ENCODE peak calls at places on chromosome 6, in eight cellular contexts. W, H, V, R, N, U, C and Z are unnamed samples.

GRCh38 chr6:19866900-19867627 is 29.9 kb downstream of the ID4 start:
- DNase-seq in W (no peak), H (no peak), V (no peak), R (no peak), N (peak), U (no peak), C (no peak), Z (peak)

GRCh38 chr6:51644426-51644825 is 443.0 kb downstream of the PKHD1 start:
- DNase-seq in W (no peak), H (no peak), V (no peak), R (no peak), N (no peak), U (no peak), C (no peak), Z (peak)

GRCh38 chr6:134391221-134391620 is 73.3 kb upstream of the SGK1 start:
- DNase-seq in W (no peak), H (no peak), V (no peak), R (no peak), N (no peak), U (no peak), C (no peak), Z (no peak)

GRCh38 chr6:136103763-136104311 is 146.3 kb downstream of the MTFR2 start:
- DNase-seq in W (no peak), H (peak), V (no peak), R (no peak), N (peak), U (no peak), C (peak), Z (no peak)

GRCh38 chr6:2876210-2877056 is 26.7 kb downstream of the SERPINB9 start:
- DNase-seq in W (no peak), H (peak), V (peak), R (no peak), N (peak), U (no peak), C (peak), Z (peak)

GRCh38 chr6:111972714-111973678 is 80.9 kb upstream of the CCN6 start:
- DNase-seq in W (peak), H (peak), V (no peak), R (peak), N (peak), U (peak), C (peak), Z (peak)

GRCh38 chr6:147806697-147807096 is 298.2 kb downstream of the SAMD5 start:
- DNase-seq in W (no peak), H (no peak), V (no peak), R (no peak), N (no peak), U (no peak), C (no peak), Z (no peak)

GRCh38 chr6:128275681-128276080 is 244.7 kb downstream of the PTPRK start:
- DNase-seq in W (no peak), H (no peak), V (no peak), R (no peak), N (peak), U (no peak), C (no peak), Z (peak)

GRCh38 chr6:168514216-168514615 is 73.2 kb downstream of the SMOC2 start:
- DNase-seq in W (no peak), H (peak), V (no peak), R (no peak), N (peak), U (no peak), C (peak), Z (peak)

GRCh38 chr6:56241106-56241812 is 6.1 kb downstream of the COL21A1 start:
- DNase-seq in W (no peak), H (no peak), V (no peak), R (no peak), N (no peak), U (no peak), C (no peak), Z (no peak)

GRCh38 chr6:6390849-6391602 is 70.6 kb upstream of the F13A1 start:
- DNase-seq in W (no peak), H (no peak), V (no peak), R (no peak), N (no peak), U (no peak), C (no peak), Z (no peak)

GRCh38 chr6:53089948-53090347 is 24.7 kb downstream of the FBXO9 start:
- DNase-seq in W (no peak), H (no peak), V (no peak), R (no peak), N (no peak), U (no peak), C (no peak), Z (no peak)

GRCh38 chr6:41271901-41272395 is 14.5 kb downstream of the TREM1 start:
- DNase-seq in W (no peak), H (peak), V (no peak), R (no peak), N (no peak), U (no peak), C (peak), Z (no peak)

GRCh38 chr6:149855040-149855654 is 9.0 kb downstream of the LRP11 start:
- DNase-seq in W (no peak), H (no peak), V (no peak), R (no peak), N (peak), U (no peak), C (no peak), Z (peak)

GRCh38 chr6:31074406-31074805 is 38.0 kb downstream of the C6orf15 start:
- DNase-seq in W (no peak), H (no peak), V (no peak), R (no peak), N (no peak), U (no peak), C (no peak), Z (no peak)

GRCh38 chr6:151149788-151150187 is 90.0 kb upstream of the AKAP12 start:
- DNase-seq in W (no peak), H (no peak), V (no peak), R (no peak), N (no peak), U (no peak), C (no peak), Z (no peak)

GRCh38 chr6:131923356-131923755 is 27.8 kb downstream of the CCN2 start:
- DNase-seq in W (no peak), H (no peak), V (peak), R (no peak), N (peak), U (no peak), C (peak), Z (peak)

GRCh38 chr6:13531956-13532355 is 42.4 kb upstream of the SIRT5 start:
- DNase-seq in W (no peak), H (no peak), V (no peak), R (no peak), N (no peak), U (no peak), C (no peak), Z (no peak)

GRCh38 chr6:138004423-138005287 is 102.6 kb downstream of the PERP start:
- DNase-seq in W (no peak), H (no peak), V (peak), R (no peak), N (peak), U (no peak), C (no peak), Z (peak)

GRCh38 chr6:113352029-113352801 is 504.9 kb upstream of the MARCKS start:
- DNase-seq in W (no peak), H (no peak), V (no peak), R (no peak), N (peak), U (no peak), C (no peak), Z (peak)

GRCh38 chr6:47646689-47647088 is 51.7 kb upstream of the ADGRF4 start:
- DNase-seq in W (no peak), H (no peak), V (no peak), R (no peak), N (no peak), U (no peak), C (no peak), Z (peak)

GRCh38 chr6:126232671-126233070 is 107.2 kb upstream of the CENPW start:
- DNase-seq in W (no peak), H (no peak), V (no peak), R (no peak), N (no peak), U (no peak), C (no peak), Z (no peak)

GRCh38 chr6:133806358-133806757 is 82.6 kb upstream of the TCF21 start:
- DNase-seq in W (no peak), H (no peak), V (no peak), R (no peak), N (peak), U (no peak), C (no peak), Z (no peak)

GRCh38 chr6:141050470-141050869 is 1082.3 kb upstream of the GJE1 start:
- DNase-seq in W (no peak), H (no peak), V (no peak), R (no peak), N (no peak), U (no peak), C (no peak), Z (no peak)

GRCh38 chr6:34178361-34179105 is 32.6 kb upstream of the GRM4 start:
- DNase-seq in W (peak), H (no peak), V (no peak), R (no peak), N (no peak), U (no peak), C (no peak), Z (no peak)

GRCh38 chr6:13927203-13927602 is 2.5 kb downstream of the RNF182 start:
- DNase-seq in W (no peak), H (no peak), V (no peak), R (no peak), N (no peak), U (no peak), C (no peak), Z (peak)

GRCh38 chr6:132286298-132287019 is 114.8 kb downstream of the MOXD1 start:
- DNase-seq in W (no peak), H (no peak), V (no peak), R (no peak), N (no peak), U (no peak), C (no peak), Z (no peak)

GRCh38 chr6:141203902-141204575 is 928.7 kb upstream of the GJE1 start:
- DNase-seq in W (no peak), H (no peak), V (no peak), R (no peak), N (peak), U (no peak), C (no peak), Z (no peak)

GRCh38 chr6:72522735-72523141 is 99.1 kb upstream of the KCNQ5 start:
- DNase-seq in W (no peak), H (no peak), V (peak), R (peak), N (no peak), U (peak), C (no peak), Z (peak)

GRCh38 chr6:37680668-37681067 is 17.0 kb downstream of the MDGA1 start:
- DNase-seq in W (peak), H (peak), V (no peak), R (no peak), N (no peak), U (no peak), C (peak), Z (no peak)

GRCh38 chr6:28315628-28316027 is 20.3 kb downstream of the ZSCAN31 start:
- DNase-seq in W (no peak), H (no peak), V (no peak), R (no peak), N (no peak), U (no peak), C (no peak), Z (no peak)

GRCh38 chr6:101541873-101542272 is 148.4 kb downstream of the GRIK2 start:
- DNase-seq in W (no peak), H (no peak), V (no peak), R (no peak), N (no peak), U (no peak), C (no peak), Z (no peak)

GRCh38 chr6:33252758-33253157 is 18.9 kb downstream of the VPS52 start:
- DNase-seq in W (no peak), H (no peak), V (no peak), R (no peak), N (peak), U (no peak), C (no peak), Z (no peak)

GRCh38 chr6:41167173-41167963 is 4.5 kb upstream of the TREM2 start:
- DNase-seq in W (no peak), H (no peak), V (peak), R (no peak), N (peak), U (no peak), C (no peak), Z (peak)

GRCh38 chr6:10441004-10441654 is 26.3 kb upstream of the TFAP2A start:
- DNase-seq in W (no peak), H (no peak), V (no peak), R (no peak), N (peak), U (no peak), C (no peak), Z (peak)

GRCh38 chr6:160388922-160389321 is 40.7 kb downstream of the SLC22A3 start:
- DNase-seq in W (no peak), H (no peak), V (no peak), R (no peak), N (peak), U (no peak), C (no peak), Z (peak)

GRCh38 chr6:41470341-41471063 is 75.7 kb upstream of the FOXP4 start:
- DNase-seq in W (peak), H (peak), V (no peak), R (no peak), N (peak), U (no peak), C (peak), Z (peak)

GRCh38 chr6:140071115-140071514 is 696.7 kb upstream of the CITED2 start:
- DNase-seq in W (no peak), H (no peak), V (no peak), R (no peak), N (peak), U (no peak), C (no peak), Z (no peak)